ENCODE peak calls at places on chromosome 16, in eight cellular contexts. L, I, V, X, O, J, Z and R are unnamed samples.

GRCh38 chr16:47037396-47037745 is 63.9 kb upstream of the DNAJA2 start:
- DNase-seq in L (no peak), I (no peak), V (peak; percentile 32), X (no peak), O (no peak), J (peak; percentile 33), Z (no peak), R (peak; percentile 52)

GRCh38 chr16:69166221-69166833 is 20.6 kb upstream of the SNTB2 start:
- DNase-seq in L (no peak), I (no peak), V (no peak), X (peak; percentile 51), O (no peak), J (no peak), Z (no peak), R (no peak)

GRCh38 chr16:84103678-84104077 is 13.1 kb downstream of the MBTPS1 start:
- DNase-seq in L (no peak), I (no peak), V (no peak), X (no peak), O (no peak), J (no peak), Z (no peak), R (no peak)

GRCh38 chr16:73125860-73126259 is 77.9 kb upstream of the ZFHX3 start:
- DNase-seq in L (no peak), I (no peak), V (no peak), X (no peak), O (peak; percentile 45), J (peak; percentile 30), Z (no peak), R (no peak)

GRCh38 chr16:77288222-77288621 is 89.0 kb downstream of the SYCE1L start:
- DNase-seq in L (no peak), I (no peak), V (peak; percentile 38), X (no peak), O (no peak), J (no peak), Z (no peak), R (no peak)

GRCh38 chr16:86083382-86084002 is 184.5 kb downstream of the IRF8 start:
- DNase-seq in L (no peak), I (no peak), V (no peak), X (peak; percentile 35), O (no peak), J (no peak), Z (no peak), R (no peak)

GRCh38 chr16:57392694-57393093 is 11.9 kb upstream of the CCL17 start:
- DNase-seq in L (no peak), I (no peak), V (no peak), X (peak; percentile 11), O (no peak), J (no peak), Z (no peak), R (no peak)

GRCh38 chr16:67857547-67858233 is 10.2 kb upstream of the CENPT start:
- DNase-seq in L (peak; percentile 69), I (peak; percentile 70), V (peak; percentile 95), X (no peak), O (peak; percentile 75), J (peak; percentile 90), Z (peak; percentile 77), R (no peak)

GRCh38 chr16:23640669-23640958 is 496 bp downstream of the PALB2 start:
- DNase-seq in L (no peak), I (no peak), V (no peak), X (no peak), O (no peak), J (no peak), Z (no peak), R (peak; percentile 21)

DNA sequence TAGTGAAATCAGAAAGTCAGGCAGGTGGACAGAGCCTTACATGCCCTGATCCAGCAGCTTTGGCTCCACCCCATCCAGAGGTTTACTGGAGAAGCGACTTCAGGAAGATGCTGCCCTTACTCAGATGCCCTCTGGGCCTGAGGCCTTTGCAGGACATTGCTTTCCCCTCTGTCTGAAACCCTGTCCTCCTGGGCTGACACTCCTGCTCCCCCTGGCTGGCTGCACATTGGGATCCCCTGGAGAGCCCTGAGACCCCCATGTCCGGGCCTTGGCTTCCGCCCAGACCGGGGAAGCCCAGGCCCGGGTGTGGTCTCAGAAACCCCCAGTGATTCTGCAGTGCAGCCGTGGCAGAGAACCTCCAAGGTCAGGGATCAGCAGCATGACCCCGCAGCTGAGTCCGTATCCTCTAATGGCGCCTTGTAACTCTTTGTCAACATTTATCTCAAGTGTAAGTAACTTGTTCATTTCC is 36.6 kb downstream of the BCO1 start:
- DNase-seq in L (no peak), I (no peak), V (no peak), X (no peak), O (no peak), J (no peak), Z (no peak), R (no peak)
- TF ChIP-seq POLR2A in L (no peak), I (no peak), V (no peak), X (no peak), O (no peak), J (no peak), Z (no peak), R (no peak)

DNA sequence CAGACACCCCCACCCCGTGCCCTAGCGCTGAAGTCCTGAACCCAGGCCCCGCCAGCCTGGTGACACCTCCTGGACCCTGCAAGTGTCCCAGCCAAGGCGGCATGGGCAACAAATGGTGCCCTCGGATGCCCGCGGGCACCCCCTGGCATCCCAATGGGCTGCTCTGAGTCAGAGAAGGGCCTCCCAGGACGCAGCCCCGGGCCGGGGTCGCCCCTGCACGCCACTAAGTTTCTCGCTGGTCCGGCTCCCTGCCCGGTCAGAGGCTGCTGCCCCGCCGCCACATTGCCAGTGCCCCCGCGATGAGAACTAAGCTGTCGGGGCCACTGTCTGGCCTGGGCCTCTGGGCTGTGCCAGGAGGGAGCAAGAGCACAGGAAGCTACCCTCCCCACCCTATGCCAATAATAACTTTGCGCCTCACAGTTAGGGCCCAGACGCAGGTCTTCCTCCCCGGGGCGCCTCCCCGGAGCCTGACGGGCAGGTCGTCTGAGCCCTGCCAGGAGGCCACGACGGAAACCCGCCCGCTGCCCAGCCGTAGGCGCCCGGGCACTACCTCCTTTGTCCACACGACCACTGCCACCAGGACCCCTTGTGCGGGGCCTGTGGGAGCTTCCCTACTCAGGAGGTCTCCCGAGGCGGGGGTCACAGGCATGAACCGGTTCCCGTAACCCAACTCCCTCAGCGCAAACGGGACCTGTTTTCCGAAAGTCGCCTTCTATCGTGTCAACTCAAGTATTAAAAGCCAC is 1.4 kb downstream of the ZFPM1 start:
- DNase-seq in L (no peak), I (no peak), V (peak; percentile 46), X (peak; percentile 90), O (no peak), J (peak; percentile 39), Z (peak; percentile 48), R (no peak)
- TF ChIP-seq POLR2A in L (no peak), I (no peak), V (no peak), X (no peak), O (no peak), J (no peak), Z (no peak), R (no peak)

GRCh38 chr16:13270602-13271001 is 369.2 kb downstream of the SHISA9 start:
- DNase-seq in L (no peak), I (no peak), V (no peak), X (no peak), O (no peak), J (no peak), Z (no peak), R (no peak)

GRCh38 chr16:13269359-13269758 is 368.0 kb downstream of the SHISA9 start:
- DNase-seq in L (no peak), I (no peak), V (no peak), X (no peak), O (no peak), J (no peak), Z (no peak), R (no peak)

GRCh38 chr16:13262270-13263090 is 361.1 kb downstream of the SHISA9 start:
- DNase-seq in L (no peak), I (no peak), V (no peak), X (no peak), O (no peak), J (no peak), Z (no peak), R (no peak)

GRCh38 chr16:13269905-13270528 is 368.6 kb downstream of the SHISA9 start:
- DNase-seq in L (no peak), I (no peak), V (no peak), X (no peak), O (no peak), J (no peak), Z (peak; percentile 43), R (no peak)

GRCh38 chr16:13264749-13265552 is 363.6 kb downstream of the SHISA9 start:
- DNase-seq in L (no peak), I (no peak), V (no peak), X (no peak), O (no peak), J (no peak), Z (no peak), R (no peak)
- TF ChIP-seq POLR2A in L (no peak), I (no peak), V (no peak), X (no peak), O (no peak), J (no peak), Z (no peak), R (no peak)

GRCh38 chr16:2178321-2179106 is 17.9 kb downstream of the CASKIN1 start:
- DNase-seq in L (no peak), I (no peak), V (peak; percentile 60), X (no peak), O (no peak), J (no peak), Z (no peak), R (no peak)
- TF ChIP-seq POLR2A in L (no peak), I (no peak), V (no peak), X (no peak), O (no peak), J (no peak), Z (no peak), R (no peak)

DNA sequence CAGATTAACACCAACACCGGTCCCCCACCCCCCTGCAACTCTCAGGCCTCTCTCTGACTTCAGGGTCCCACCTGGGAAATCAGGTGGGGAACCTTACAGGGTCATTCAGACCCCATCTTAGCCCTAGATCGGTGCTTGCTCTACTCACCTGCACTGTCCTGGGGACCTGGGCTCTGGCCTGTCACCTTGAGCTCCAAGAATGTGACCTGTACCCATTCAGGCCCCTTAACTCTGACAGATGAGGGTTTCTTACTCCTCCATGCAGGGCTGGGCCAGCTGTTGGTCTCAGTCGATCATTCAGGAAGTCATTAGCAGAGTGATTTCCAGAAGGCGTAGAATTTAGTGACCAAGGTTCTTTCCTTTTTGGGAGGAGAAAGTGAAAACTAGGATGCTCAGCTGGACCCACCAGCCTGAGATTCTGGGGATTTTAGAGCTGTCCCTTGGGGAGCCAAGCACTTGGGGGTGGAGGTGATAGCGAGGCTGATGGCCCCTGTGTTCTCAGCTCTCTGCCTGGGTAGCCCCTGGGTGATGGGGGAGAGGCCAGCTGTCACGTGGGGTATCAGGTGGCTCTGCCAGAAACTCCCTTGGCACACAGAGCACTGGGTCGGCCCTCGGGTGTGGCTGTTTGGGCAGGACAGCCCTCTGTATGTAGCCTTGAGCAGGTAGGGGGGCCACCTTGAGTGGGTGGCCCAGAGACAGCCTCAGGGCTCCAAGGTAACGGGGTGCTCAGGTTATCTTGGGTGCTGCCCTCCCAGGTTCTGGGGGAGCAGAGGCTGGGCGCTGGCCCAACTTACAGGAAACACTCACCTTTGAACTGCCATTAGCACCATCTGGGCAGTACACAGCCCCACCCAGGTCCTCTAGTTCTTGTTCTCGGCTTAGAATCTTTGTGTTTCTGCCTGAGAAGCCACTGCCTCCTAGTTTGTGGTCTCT is 734 bp downstream of the MVP start:
- DNase-seq in L (no peak), I (no peak), V (peak; percentile 59), X (peak; percentile 90), O (no peak), J (peak; percentile 85), Z (peak; percentile 82), R (peak; percentile 64)
- TF ChIP-seq POLR2A in L (no peak), I (peak; percentile 25), V (peak; percentile 12), X (no peak), O (no peak), J (peak; percentile 74), Z (peak; percentile 28), R (peak; percentile 72)

GRCh38 chr16:70341600-70341999 is 5.1 kb upstream of the DDX19A start:
- DNase-seq in L (no peak), I (no peak), V (no peak), X (no peak), O (no peak), J (no peak), Z (no peak), R (no peak)
- TF ChIP-seq POLR2A in L (no peak), I (no peak), V (no peak), X (no peak), O (no peak), J (no peak), Z (no peak), R (no peak)